ENCODE peak calls at places on chromosomes 11 and 22, in ten cellular contexts. D is posterior vena cava; M is fibroblast of the conjunctiva; Y is activated T-cell treated with anti-CD3 and anti-CD28 coated beads for 1 hour; L is CD4-positive, alpha-beta T cell; N is ureter; P is caudate nucleus; B is EH; F is kidney; I is lung. U is an unnamed sample.

GRCh38 chr11:64967376-64967775 is 4.5 kb downstream of the MAJIN start:
- DNase-seq in Y (no peak), F (no peak), M (no peak), D (no peak), B (no peak), P (no peak), L (no peak), I (no peak), N (no peak), U (no peak)

GRCh38 chr11:119448380-119448779 is 25.4 kb upstream of the THY1 start:
- DNase-seq in L (no peak), B (no peak), P (no peak), Y (no peak), F (no peak), I (no peak), M (no peak), N (no peak), D (no peak), U (no peak)

GRCh38 chr22:20918663-20919220 is 1.5 kb downstream of the CRKL start:
- DNase-seq in I (no peak), M (no peak), F (no peak), N (no peak), D (no peak), P (no peak), L (no peak), Y (no peak), B (peak), U (no peak)

GRCh38 chr11:346529-346928 is 22.8 kb upstream of the B4GALNT4 start:
- DNase-seq in M (no peak), N (no peak), F (no peak), I (no peak), Y (no peak), B (no peak), L (no peak), D (peak), P (no peak), U (no peak)

GRCh38 chr22:40022536-40023225 is 27.9 kb downstream of the FAM83F start:
- DNase-seq in N (peak), D (no peak), M (no peak), F (peak), Y (no peak), I (no peak), L (no peak), B (no peak), P (no peak), U (no peak)

GRCh38 chr22:50613291-50613981 is 12.8 kb downstream of the MAPK8IP2 start:
- DNase-seq in D (no peak), N (no peak), M (no peak), P (no peak), Y (no peak), L (no peak), B (no peak), I (peak), F (no peak), U (no peak)

GRCh38 chr11:79100093-79100704 is 340.6 kb downstream of the TENM4 start:
- DNase-seq in I (peak), D (no peak), Y (no peak), L (no peak), P (no peak), N (peak), B (peak), M (peak), F (no peak), U (peak)

GRCh38 chr11:64134963-64135362 is 30.9 kb downstream of the MACROD1 start:
- DNase-seq in I (no peak), Y (no peak), L (no peak), F (no peak), M (no peak), N (no peak), P (no peak), D (no peak), B (no peak), U (no peak)

GRCh38 chr22:47190276-47190956 is 428.0 kb downstream of the TBC1D22A start:
- DNase-seq in P (no peak), M (no peak), D (peak), L (no peak), N (peak), Y (no peak), B (no peak), I (no peak), F (peak), U (no peak)

GRCh38 chr11:2269601-2270321 is 627 bp downstream of the ASCL2 start:
- DNase-seq in P (no peak), I (peak), Y (peak), F (peak), D (peak), N (peak), L (peak), M (peak), B (peak), U (no peak)

GRCh38 chr11:113506893-113507292 is 31.7 kb upstream of the DRD2 start:
- DNase-seq in Y (no peak), M (no peak), F (no peak), L (no peak), I (no peak), P (no peak), D (no peak), B (no peak), N (peak), U (no peak)

GRCh38 chr11:74820763-74821162 is 72.1 kb downstream of the RNF169 start:
- DNase-seq in F (no peak), L (no peak), B (peak), N (no peak), D (no peak), Y (no peak), I (no peak), P (no peak), M (peak), U (no peak)

GRCh38 chr22:27662359-27663030 is 139.1 kb downstream of the MN1 start:
- DNase-seq in I (peak), D (peak), P (no peak), F (peak), N (peak), B (no peak), L (no peak), Y (no peak), M (peak), U (no peak)

GRCh38 chr11:59560290-59560701 is 49.0 kb downstream of the OR4D9 start:
- DNase-seq in P (peak), L (peak), D (no peak), Y (peak), M (peak), B (peak), N (peak), I (peak), F (no peak), U (peak)

GRCh38 chr22:45242778-45243191 is 2.1 kb upstream of the KIAA0930 start:
- DNase-seq in L (no peak), Y (no peak), P (no peak), I (no peak), N (peak), D (no peak), F (peak), M (no peak), B (no peak), U (no peak)

GRCh38 chr11:44957051-44957515 is 6.4 kb upstream of the TP53I11 start:
- DNase-seq in F (peak), I (no peak), L (no peak), N (no peak), B (no peak), D (no peak), Y (no peak), P (no peak), M (no peak), U (no peak)

GRCh38 chr11:31764186-31764730 is 46.9 kb downstream of the PAX6 start:
- DNase-seq in Y (no peak), P (no peak), M (no peak), B (no peak), F (no peak), N (no peak), L (no peak), I (no peak), D (no peak), U (no peak)

GRCh38 chr22:49655168-49655812 is 172.4 kb downstream of the BRD1 start:
- DNase-seq in D (no peak), P (no peak), Y (no peak), F (peak), I (no peak), L (no peak), B (no peak), M (no peak), N (no peak), U (no peak)

GRCh38 chr22:47110817-47111443 is 348.5 kb downstream of the TBC1D22A start:
- DNase-seq in P (no peak), I (no peak), M (no peak), L (no peak), Y (no peak), B (no peak), F (no peak), D (no peak), N (no peak), U (no peak)

GRCh38 chr11:22076215-22076930 is 116.5 kb upstream of the ANO5 start:
- DNase-seq in I (no peak), Y (no peak), L (no peak), M (no peak), N (no peak), B (no peak), F (no peak), P (no peak), D (no peak), U (no peak)

GRCh38 chr11:27213232-27213660 is 149.8 kb downstream of the CCDC34 start:
- DNase-seq in N (no peak), M (peak), F (no peak), Y (no peak), D (no peak), P (no peak), B (peak), I (no peak), L (no peak), U (no peak)

GRCh38 chr11:84136926-84137325 is 850.8 kb upstream of the CCDC90B start:
- DNase-seq in P (no peak), Y (no peak), N (no peak), M (no peak), D (no peak), F (no peak), B (no peak), L (no peak), I (no peak), U (no peak)

GRCh38 chr22:45709004-45709739 is 37.5 kb downstream of the ATXN10 start:
- DNase-seq in D (no peak), M (no peak), B (peak), F (no peak), L (no peak), P (no peak), Y (no peak), I (no peak), N (no peak), U (no peak)

GRCh38 chr11:106061249-106061794 is 15.8 kb downstream of the KBTBD3 start:
- DNase-seq in M (no peak), N (no peak), Y (no peak), B (no peak), P (no peak), I (no peak), D (no peak), F (no peak), L (no peak), U (no peak)

GRCh38 chr11:128497057-128497957 is 90.1 kb downstream of the ETS1 start:
- DNase-seq in N (no peak), F (no peak), P (no peak), L (no peak), I (no peak), B (peak), M (peak), Y (no peak), D (no peak), U (peak)

GRCh38 chr22:29570912-29571549 is 9.9 kb downstream of the NIPSNAP1 start:
- DNase-seq in F (no peak), N (no peak), D (no peak), P (no peak), B (no peak), I (no peak), Y (no peak), M (no peak), L (no peak), U (no peak)

GRCh38 chr22:33658775-33659174 is 261.5 kb downstream of the LARGE1 start:
- DNase-seq in B (peak), I (peak), P (no peak), D (no peak), N (peak), F (peak), M (no peak), Y (no peak), L (no peak), U (no peak)

GRCh38 chr22:37419370-37419915 is 7.8 kb downstream of the ELFN2 start:
- DNase-seq in M (no peak), B (no peak), Y (no peak), N (no peak), P (no peak), F (peak), L (no peak), I (no peak), D (no peak), U (no peak)

GRCh38 chr22:42151924-42152635 is 21.5 kb upstream of the CYP2D6 start:
- DNase-seq in P (no peak), Y (no peak), B (no peak), F (no peak), D (no peak), N (no peak), L (no peak), M (no peak), I (no peak), U (no peak)

GRCh38 chr22:45229181-45229580 is 11.5 kb downstream of the KIAA0930 start:
- DNase-seq in B (no peak), F (no peak), Y (no peak), D (no peak), L (no peak), M (no peak), P (no peak), N (no peak), I (no peak), U (no peak)

GRCh38 chr11:75383246-75383645 is 16.1 kb upstream of the RPS3 start:
- DNase-seq in B (no peak), D (peak), Y (no peak), N (no peak), L (peak), F (no peak), M (no peak), P (no peak), I (no peak), U (no peak)